ENCODE peak calls at places on chromosomes 7 and 10, in eight cellular contexts. F is neural progenitor cell; W is colonic mucosa; B is Peyer's patch; H is GM23248; U is naive thymus-derived CD4-positive, alpha-beta T cell; D is caudate nucleus; X is body of pancreas. N is an unnamed sample.

GRCh38 chr7:47852330-47853245 is 95.7 kb downstream of the PKD1L1 start:
- DNase-seq in B (no peak), W (no peak), D (no peak), F (peak), X (no peak), H (peak), U (no peak), N (no peak)

GRCh38 chr10:124590216-124591122 is 128.8 kb downstream of the LHPP start:
- DNase-seq in U (no peak), F (no peak), X (no peak), W (no peak), D (no peak), H (no peak), B (no peak), N (no peak)

GRCh38 chr10:79221110-79222051 is 125.9 kb upstream of the PPIF start:
- DNase-seq in X (peak), H (peak), D (peak), W (peak), B (peak), F (peak), U (no peak), N (no peak)

GRCh38 chr10:44969854-44970253 is 8.8 kb downstream of the DEPP1 start:
- DNase-seq in U (no peak), X (peak), F (no peak), H (no peak), W (no peak), D (no peak), B (no peak), N (peak)

GRCh38 chr10:94149702-94150101 is 156.0 kb downstream of the PLCE1 start:
- DNase-seq in W (no peak), H (no peak), D (no peak), X (no peak), F (no peak), U (no peak), B (no peak), N (no peak)

GRCh38 chr10:124643281-124644009 is 100.7 kb downstream of the FAM53B start:
- DNase-seq in B (no peak), X (no peak), D (no peak), U (no peak), H (no peak), F (peak), W (no peak), N (no peak)

GRCh38 chr7:75885011-75885410 is 6.2 kb downstream of the RHBDD2 start:
- DNase-seq in B (no peak), U (no peak), X (no peak), W (no peak), H (no peak), D (no peak), F (no peak), N (no peak)

GRCh38 chr10:77463967-77464745 is 173.5 kb downstream of the KCNMA1 start:
- DNase-seq in H (peak), D (no peak), F (no peak), U (no peak), W (no peak), B (no peak), X (no peak), N (no peak)

GRCh38 chr7:131346885-131347592 is 19.4 kb downstream of the MKLN1 start:
- DNase-seq in X (no peak), B (no peak), D (no peak), W (no peak), H (no peak), F (peak), U (no peak), N (no peak)

GRCh38 chr10:75733135-75733890 is 301.9 kb downstream of the LRMDA start:
- DNase-seq in F (no peak), W (no peak), X (peak), U (no peak), B (no peak), H (no peak), D (no peak), N (no peak)

GRCh38 chr10:26213157-26213780 is 3.3 kb upstream of the GAD2 start:
- DNase-seq in W (no peak), H (no peak), U (no peak), X (no peak), D (no peak), F (peak), B (no peak), N (no peak)

GRCh38 chr10:78545756-78546155 is 512.1 kb downstream of the RPS24 start:
- DNase-seq in W (no peak), F (no peak), X (no peak), B (no peak), D (no peak), H (no peak), U (no peak), N (no peak)

GRCh38 chr7:150369740-150370501 is 1.3 kb downstream of the REPIN1 start:
- DNase-seq in U (no peak), F (peak), H (peak), W (no peak), D (no peak), B (peak), X (no peak), N (no peak)
- H3K27ac ChIP-seq in U (peak), F (peak), H (peak), W (peak), D (peak), B (peak), X (peak), N (peak)

GRCh38 chr10:33901166-33901565 is 566.7 kb upstream of the NRP1 start:
- DNase-seq in W (no peak), X (no peak), H (peak), B (no peak), U (no peak), F (no peak), D (no peak), N (no peak)
- H3K27ac ChIP-seq in W (no peak), X (no peak), H (peak), B (no peak), U (no peak), F (no peak), D (no peak), N (no peak)

GRCh38 chr7:129689995-129690581 is 78.6 kb downstream of the NRF1 start:
- DNase-seq in X (no peak), W (no peak), U (no peak), H (no peak), B (no peak), D (no peak), F (no peak), N (no peak)
- H3K27ac ChIP-seq in X (no peak), W (no peak), U (no peak), H (no peak), B (no peak), D (no peak), F (no peak), N (no peak)

GRCh38 chr10:13102002-13102794 is 2.2 kb downstream of the OPTN start:
- DNase-seq in X (no peak), H (peak), W (no peak), B (no peak), D (no peak), F (no peak), U (no peak), N (no peak)

GRCh38 chr10:13106387-13106786 is 6.4 kb downstream of the OPTN start:
- DNase-seq in H (no peak), B (no peak), F (no peak), D (no peak), W (no peak), U (no peak), X (no peak), N (no peak)

GRCh38 chr10:13105184-13105583 is 5.2 kb downstream of the OPTN start:
- DNase-seq in U (no peak), H (peak), F (no peak), W (no peak), B (no peak), D (no peak), X (no peak), N (no peak)

GRCh38 chr10:13104697-13105096 is 4.7 kb downstream of the OPTN start:
- DNase-seq in F (no peak), W (no peak), U (no peak), H (no peak), X (no peak), D (no peak), B (no peak), N (no peak)

GRCh38 chr10:13103554-13103953 is 3.6 kb downstream of the OPTN start:
- DNase-seq in F (no peak), U (no peak), X (no peak), W (no peak), D (no peak), H (no peak), B (no peak), N (no peak)
- H3K27ac ChIP-seq in F (no peak), U (no peak), X (no peak), W (no peak), D (no peak), H (no peak), B (no peak), N (no peak)

GRCh38 chr10:46787321-46787615 is 124.0 kb upstream of the PTPN20 start:
- DNase-seq in F (no peak), B (peak), D (no peak), H (peak), W (peak), U (no peak), X (peak), N (peak)
- H3K27ac ChIP-seq in F (no peak), B (peak), D (no peak), H (peak), W (peak), U (no peak), X (peak), N (no peak)

GRCh38 chr10:67086324-67087139 is 160.7 kb downstream of the LRRTM3 start:
- DNase-seq in B (no peak), F (no peak), H (no peak), W (no peak), D (no peak), U (no peak), X (no peak), N (no peak)

GRCh38 chr10:67088035-67088434 is 162.2 kb downstream of the LRRTM3 start:
- DNase-seq in F (no peak), D (no peak), U (no peak), H (no peak), W (no peak), X (no peak), B (no peak), N (no peak)

DNA sequence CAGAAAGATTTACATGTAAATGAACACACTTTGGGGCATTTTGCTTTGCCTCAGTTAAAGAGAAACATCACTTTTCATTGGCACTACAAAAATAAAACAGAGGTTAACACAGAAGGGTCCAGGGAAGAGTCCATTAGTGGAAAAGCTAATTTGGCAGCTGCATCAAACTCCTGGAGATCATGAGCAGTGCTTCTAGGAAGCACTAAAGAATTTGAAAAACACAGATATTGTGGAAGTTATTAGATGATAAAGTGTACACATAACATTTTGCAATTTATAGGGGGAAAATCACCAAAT is 161.3 kb downstream of the LRRTM3 start:
- DNase-seq in U (no peak), B (no peak), H (no peak), X (no peak), D (no peak), W (no peak), F (no peak), N (no peak)
- H3K27ac ChIP-seq in U (no peak), B (no peak), H (no peak), X (no peak), D (no peak), W (no peak), F (no peak), N (no peak)

GRCh38 chr7:98396768-98397167 is 4.1 kb downstream of the BAIAP2L1 start:
- DNase-seq in F (no peak), D (no peak), W (no peak), X (no peak), B (no peak), H (no peak), U (no peak), N (no peak)

GRCh38 chr7:98398567-98399372 is 2.1 kb downstream of the BAIAP2L1 start:
- DNase-seq in X (no peak), H (peak), W (no peak), U (no peak), F (peak), D (no peak), B (no peak), N (no peak)

GRCh38 chr7:98400538-98401427 is at the start of gene BAIAP2L1:
- DNase-seq in H (peak), W (peak), F (peak), X (peak), B (peak), D (peak), U (peak), N (no peak)

GRCh38 chr7:98399903-98400537 is 870 bp downstream of the BAIAP2L1 start:
- DNase-seq in F (peak), U (no peak), X (peak), B (no peak), D (no peak), W (no peak), H (peak), N (no peak)

DNA sequence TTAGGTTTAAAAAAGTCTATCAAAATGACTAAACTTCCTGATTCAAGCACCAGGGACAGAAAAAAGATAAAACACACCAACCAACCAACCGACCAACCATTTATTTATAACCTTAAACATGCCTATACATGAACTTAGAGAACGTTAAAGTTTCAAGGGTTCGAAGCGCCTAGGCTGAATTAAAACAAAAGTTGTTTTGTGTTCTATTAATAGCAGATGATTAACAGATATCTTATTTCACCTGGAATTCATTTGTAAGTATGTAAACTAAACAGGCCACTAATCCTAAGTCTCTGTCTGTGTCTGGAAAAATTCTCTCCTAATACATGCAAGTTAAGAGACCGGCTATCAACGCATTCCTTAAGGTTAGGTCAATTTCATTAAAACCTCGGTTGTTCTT is 1.4 kb downstream of the BAIAP2L1 start:
- DNase-seq in D (no peak), U (no peak), B (no peak), F (peak), H (peak), X (no peak), W (no peak), N (no peak)
- H3K27ac ChIP-seq in D (no peak), U (no peak), B (peak), F (no peak), H (peak), X (peak), W (peak), N (no peak)

GRCh38 chr10:74150151-74151056 is at the start of gene AP3M1:
- DNase-seq in U (peak), D (peak), X (peak), B (peak), F (peak), W (peak), H (peak), N (peak)
- H3K27ac ChIP-seq in U (peak), D (peak), X (peak), B (peak), F (peak), W (peak), H (peak), N (peak)

GRCh38 chr7:5697754-5698487 is 83.5 kb downstream of the RNF216 start:
- DNase-seq in H (no peak), B (no peak), F (no peak), X (no peak), W (no peak), D (no peak), U (no peak), N (no peak)
- H3K27ac ChIP-seq in H (no peak), B (peak), F (no peak), X (peak), W (peak), D (peak), U (peak), N (peak)

GRCh38 chr7:7183061-7183832 is 903 bp downstream of the C1GALT1 start:
- DNase-seq in X (peak), B (peak), D (peak), F (peak), H (peak), U (peak), W (peak), N (no peak)
- H3K27ac ChIP-seq in X (peak), B (peak), D (peak), F (peak), H (peak), U (peak), W (peak), N (peak)

N was measured in substantia nigra.